ENCODE peak calls at places on chromosomes 6 and 20, in ten cellular contexts. One of them, this sample, is unnamed.

GRCh38 chr20:60187683-60188082 is 229.5 kb downstream of the CDH26 start:
- DNase-seq in transverse colon: no peak
- DNase-seq in sigmoid colon: no peak
- DNase-seq in endothelial cell of umbilical vein: no peak
- DNase-seq in HCT116: no peak
- DNase-seq in heart left ventricle: no peak
- DNase-seq in H1: no peak
- DNase-seq in lower leg skin: no peak
- DNase-seq in adrenal gland: no peak
- DNase-seq in ovary: no peak
- DNase-seq in this sample: no peak

GRCh38 chr6:24154121-24154520 is 28.1 kb downstream of the NRSN1 start:
- DNase-seq in lower leg skin: no peak
- DNase-seq in H1: no peak
- DNase-seq in transverse colon: no peak
- DNase-seq in HCT116: no peak
- DNase-seq in heart left ventricle: no peak
- DNase-seq in adrenal gland: no peak
- DNase-seq in sigmoid colon: no peak
- DNase-seq in endothelial cell of umbilical vein: no peak
- DNase-seq in ovary: no peak
- DNase-seq in this sample: no peak

GRCh38 chr6:24205020-24205492 is 79.0 kb downstream of the NRSN1 start:
- DNase-seq in ovary: no peak
- DNase-seq in adrenal gland: peak; percentile 22
- DNase-seq in sigmoid colon: no peak
- DNase-seq in lower leg skin: no peak
- DNase-seq in transverse colon: no peak
- DNase-seq in endothelial cell of umbilical vein: peak; percentile 65
- DNase-seq in heart left ventricle: no peak
- DNase-seq in H1: no peak
- DNase-seq in HCT116: peak; percentile 28
- DNase-seq in this sample: no peak

GRCh38 chr6:160979063-160979708 is 12.4 kb upstream of the MAP3K4 start:
- DNase-seq in adrenal gland: no peak
- DNase-seq in H1: no peak
- DNase-seq in ovary: no peak
- DNase-seq in HCT116: no peak
- DNase-seq in endothelial cell of umbilical vein: no peak
- DNase-seq in transverse colon: no peak
- DNase-seq in sigmoid colon: no peak
- DNase-seq in heart left ventricle: no peak
- DNase-seq in lower leg skin: no peak
- DNase-seq in this sample: no peak

GRCh38 chr20:44166477-44166876 is 20.5 kb downstream of the JPH2 start:
- DNase-seq in sigmoid colon: no peak
- DNase-seq in ovary: no peak
- DNase-seq in transverse colon: no peak
- DNase-seq in H1: no peak
- DNase-seq in heart left ventricle: peak; percentile 69
- DNase-seq in HCT116: no peak
- DNase-seq in endothelial cell of umbilical vein: no peak
- DNase-seq in lower leg skin: no peak
- DNase-seq in adrenal gland: peak; percentile 37
- DNase-seq in this sample: no peak

GRCh38 chr6:89357390-89357789 is 4.9 kb upstream of the UBE2J1 start:
- DNase-seq in H1: no peak
- DNase-seq in adrenal gland: no peak
- DNase-seq in endothelial cell of umbilical vein: peak; percentile 58
- DNase-seq in lower leg skin: no peak
- DNase-seq in HCT116: no peak
- DNase-seq in ovary: no peak
- DNase-seq in sigmoid colon: no peak
- DNase-seq in transverse colon: peak; percentile 40
- DNase-seq in heart left ventricle: no peak
- DNase-seq in this sample: no peak

GRCh38 chr20:42261766-42262165 is 643.6 kb upstream of the CHD6 start:
- DNase-seq in sigmoid colon: no peak
- DNase-seq in H1: no peak
- DNase-seq in endothelial cell of umbilical vein: no peak
- DNase-seq in transverse colon: no peak
- DNase-seq in heart left ventricle: no peak
- DNase-seq in adrenal gland: no peak
- DNase-seq in ovary: no peak
- DNase-seq in HCT116: no peak
- DNase-seq in lower leg skin: no peak
- DNase-seq in this sample: no peak

GRCh38 chr6:157669747-157670216 is 153.3 kb upstream of the SNX9 start:
- DNase-seq in sigmoid colon: peak; percentile 93
- DNase-seq in transverse colon: peak; percentile 79
- DNase-seq in adrenal gland: peak; percentile 56
- DNase-seq in H1: peak; percentile 70
- DNase-seq in ovary: peak; percentile 85
- DNase-seq in heart left ventricle: peak; percentile 80
- DNase-seq in endothelial cell of umbilical vein: peak; percentile 60
- DNase-seq in lower leg skin: peak; percentile 97
- DNase-seq in HCT116: no peak
- DNase-seq in this sample: peak; percentile 53

GRCh38 chr6:66226099-66226498 is 519.1 kb upstream of the EYS start:
- DNase-seq in sigmoid colon: no peak
- DNase-seq in transverse colon: no peak
- DNase-seq in adrenal gland: no peak
- DNase-seq in H1: no peak
- DNase-seq in HCT116: no peak
- DNase-seq in heart left ventricle: no peak
- DNase-seq in ovary: no peak
- DNase-seq in endothelial cell of umbilical vein: no peak
- DNase-seq in lower leg skin: no peak
- DNase-seq in this sample: no peak

GRCh38 chr20:57372157-57372556 is 19.0 kb upstream of the RBM38 start:
- DNase-seq in heart left ventricle: no peak
- DNase-seq in transverse colon: no peak
- DNase-seq in sigmoid colon: no peak
- DNase-seq in adrenal gland: no peak
- DNase-seq in endothelial cell of umbilical vein: no peak
- DNase-seq in HCT116: no peak
- DNase-seq in ovary: no peak
- DNase-seq in H1: no peak
- DNase-seq in lower leg skin: peak; percentile 81
- DNase-seq in this sample: no peak

GRCh38 chr6:130233332-130233731 is 10.6 kb upstream of the SAMD3 start:
- DNase-seq in transverse colon: no peak
- DNase-seq in heart left ventricle: no peak
- DNase-seq in adrenal gland: no peak
- DNase-seq in lower leg skin: no peak
- DNase-seq in sigmoid colon: no peak
- DNase-seq in HCT116: no peak
- DNase-seq in endothelial cell of umbilical vein: no peak
- DNase-seq in H1: no peak
- DNase-seq in ovary: no peak
- DNase-seq in this sample: no peak

GRCh38 chr20:13028673-13029072 is 19.9 kb downstream of the SPTLC3 start:
- DNase-seq in endothelial cell of umbilical vein: no peak
- DNase-seq in transverse colon: no peak
- DNase-seq in H1: no peak
- DNase-seq in ovary: no peak
- DNase-seq in heart left ventricle: no peak
- DNase-seq in lower leg skin: no peak
- DNase-seq in sigmoid colon: no peak
- DNase-seq in adrenal gland: no peak
- DNase-seq in HCT116: no peak
- DNase-seq in this sample: no peak

GRCh38 chr6:71582820-71583219 is 294.2 kb downstream of the OGFRL1 start:
- DNase-seq in lower leg skin: no peak
- DNase-seq in heart left ventricle: no peak
- DNase-seq in adrenal gland: no peak
- DNase-seq in transverse colon: no peak
- DNase-seq in endothelial cell of umbilical vein: no peak
- DNase-seq in sigmoid colon: no peak
- DNase-seq in ovary: no peak
- DNase-seq in H1: no peak
- DNase-seq in HCT116: no peak
- DNase-seq in this sample: no peak

GRCh38 chr6:7172605-7173185 is 64.9 kb downstream of the RREB1 start:
- DNase-seq in HCT116: no peak
- DNase-seq in transverse colon: no peak
- DNase-seq in endothelial cell of umbilical vein: peak; percentile 64
- DNase-seq in sigmoid colon: no peak
- DNase-seq in heart left ventricle: no peak
- DNase-seq in adrenal gland: no peak
- DNase-seq in lower leg skin: peak; percentile 81
- DNase-seq in ovary: no peak
- DNase-seq in H1: no peak
- DNase-seq in this sample: peak; percentile 65

GRCh38 chr6:105207524-105208269 is 27.9 kb upstream of the POPDC3 start:
- DNase-seq in H1: no peak
- DNase-seq in lower leg skin: no peak
- DNase-seq in endothelial cell of umbilical vein: peak; percentile 38
- DNase-seq in adrenal gland: no peak
- DNase-seq in HCT116: no peak
- DNase-seq in transverse colon: no peak
- DNase-seq in ovary: no peak
- DNase-seq in heart left ventricle: no peak
- DNase-seq in sigmoid colon: no peak
- DNase-seq in this sample: no peak

GRCh38 chr20:54608978-54609377 is 133.6 kb downstream of the DOK5 start:
- DNase-seq in adrenal gland: no peak
- DNase-seq in heart left ventricle: no peak
- DNase-seq in H1: no peak
- DNase-seq in sigmoid colon: no peak
- DNase-seq in HCT116: no peak
- DNase-seq in lower leg skin: no peak
- DNase-seq in endothelial cell of umbilical vein: no peak
- DNase-seq in transverse colon: no peak
- DNase-seq in ovary: no peak
- DNase-seq in this sample: no peak

GRCh38 chr20:54606384-54606783 is 131.0 kb downstream of the DOK5 start:
- DNase-seq in lower leg skin: no peak
- DNase-seq in sigmoid colon: no peak
- DNase-seq in adrenal gland: no peak
- DNase-seq in heart left ventricle: no peak
- DNase-seq in H1: no peak
- DNase-seq in HCT116: no peak
- DNase-seq in endothelial cell of umbilical vein: no peak
- DNase-seq in transverse colon: no peak
- DNase-seq in ovary: no peak
- DNase-seq in this sample: no peak

GRCh38 chr20:54608039-54608745 is 132.8 kb downstream of the DOK5 start:
- DNase-seq in heart left ventricle: no peak
- DNase-seq in lower leg skin: no peak
- DNase-seq in transverse colon: no peak
- DNase-seq in endothelial cell of umbilical vein: no peak
- DNase-seq in sigmoid colon: no peak
- DNase-seq in H1: no peak
- DNase-seq in ovary: no peak
- DNase-seq in adrenal gland: no peak
- DNase-seq in HCT116: no peak
- DNase-seq in this sample: no peak

DNA sequence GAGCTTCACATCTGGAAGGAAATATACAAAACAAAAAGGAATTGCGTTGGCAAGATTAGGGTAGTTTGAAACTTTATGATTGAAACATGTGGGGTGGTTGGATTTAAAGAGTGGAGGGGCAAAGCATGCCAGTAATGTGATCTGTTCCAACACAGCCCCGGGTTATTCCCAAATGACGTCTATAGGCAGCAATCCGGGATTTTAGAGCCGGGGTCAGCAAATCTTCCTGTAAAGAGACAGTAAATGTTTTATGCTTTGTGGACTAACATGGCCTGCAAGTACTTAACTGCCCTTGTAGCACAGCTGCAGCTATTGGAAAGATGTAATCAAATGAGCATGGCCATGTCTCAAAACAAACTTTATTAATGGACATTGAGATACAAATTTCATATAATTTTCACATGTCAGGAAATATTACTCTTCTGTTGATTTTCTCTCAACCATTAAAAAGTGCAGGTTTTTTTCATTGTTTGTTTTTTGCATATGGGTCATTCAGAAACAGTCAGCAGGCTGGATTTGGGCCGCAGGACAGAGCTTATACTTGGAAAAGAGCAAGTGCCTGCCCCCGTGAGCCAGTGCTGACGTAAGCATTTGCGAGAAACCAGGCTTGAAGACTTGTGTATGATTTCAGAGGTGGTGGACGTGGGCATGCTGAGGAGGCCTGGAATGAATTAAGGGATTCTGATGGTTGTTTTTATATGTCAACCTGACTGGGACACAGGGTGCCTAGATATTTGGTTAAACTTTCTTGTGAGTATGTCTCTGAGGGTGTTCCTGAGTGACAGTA is 136.5 kb downstream of the DOK5 start:
- DNase-seq in endothelial cell of umbilical vein: no peak
- DNase-seq in adrenal gland: no peak
- DNase-seq in H1: no peak
- DNase-seq in heart left ventricle: peak; percentile 30
- DNase-seq in lower leg skin: no peak
- DNase-seq in HCT116: no peak
- DNase-seq in ovary: no peak
- DNase-seq in transverse colon: no peak
- DNase-seq in sigmoid colon: no peak
- DNase-seq in this sample: no peak
- TF ChIP-seq CTCF in endothelial cell of umbilical vein: no peak
- TF ChIP-seq CTCF in adrenal gland: no peak
- TF ChIP-seq CTCF in H1: no peak
- TF ChIP-seq CTCF in heart left ventricle: no peak
- TF ChIP-seq CTCF in lower leg skin: no peak
- TF ChIP-seq CTCF in HCT116: no peak
- TF ChIP-seq CTCF in ovary: no peak
- TF ChIP-seq CTCF in transverse colon: no peak
- TF ChIP-seq CTCF in sigmoid colon: no peak
- TF ChIP-seq CTCF in this sample: no peak

GRCh38 chr20:37693629-37694626 is at the start of gene CTNNBL1:
- DNase-seq in adrenal gland: peak; percentile 98
- DNase-seq in lower leg skin: peak; percentile 99
- DNase-seq in HCT116: peak; percentile 92
- DNase-seq in sigmoid colon: peak; percentile 98
- DNase-seq in ovary: peak; percentile 99
- DNase-seq in H1: peak; percentile 92
- DNase-seq in heart left ventricle: peak; percentile 98
- DNase-seq in endothelial cell of umbilical vein: peak; percentile 98
- DNase-seq in transverse colon: peak; percentile 98
- DNase-seq in this sample: peak; percentile 98
- TF ChIP-seq POLR2A in adrenal gland: peak; percentile 66
- TF ChIP-seq POLR2A in lower leg skin: no peak
- TF ChIP-seq POLR2A in HCT116: peak; percentile 78
- TF ChIP-seq POLR2A in sigmoid colon: peak; percentile 46
- TF ChIP-seq POLR2A in ovary: peak; percentile 34
- TF ChIP-seq POLR2A in H1: peak; percentile 51
- TF ChIP-seq POLR2A in heart left ventricle: no peak
- TF ChIP-seq POLR2A in endothelial cell of umbilical vein: peak; percentile 88
- TF ChIP-seq POLR2A in transverse colon: peak; percentile 76
- TF ChIP-seq POLR2A in this sample: peak; percentile 81

GRCh38 chr6:36986704-36987047 is 680 bp upstream of the MTCH1 start:
- DNase-seq in ovary: no peak
- DNase-seq in lower leg skin: no peak
- DNase-seq in HCT116: no peak
- DNase-seq in H1: no peak
- DNase-seq in transverse colon: no peak
- DNase-seq in heart left ventricle: no peak
- DNase-seq in adrenal gland: no peak
- DNase-seq in sigmoid colon: no peak
- DNase-seq in endothelial cell of umbilical vein: no peak
- DNase-seq in this sample: no peak
- H3K4me3 ChIP-seq in ovary: peak overlapping the region; percentile 95
- H3K4me3 ChIP-seq in lower leg skin: peak overlapping the region; percentile 97
- H3K4me3 ChIP-seq in HCT116: peak overlapping the region; percentile 98
- H3K4me3 ChIP-seq in H1: peak overlapping the region; percentile 92
- H3K4me3 ChIP-seq in transverse colon: peak overlapping the region; percentile 99
- H3K4me3 ChIP-seq in heart left ventricle: peak overlapping the region; percentile 100
- H3K4me3 ChIP-seq in adrenal gland: no peak overlapping the region
- H3K4me3 ChIP-seq in sigmoid colon: peak overlapping the region; percentile 100
- H3K4me3 ChIP-seq in endothelial cell of umbilical vein: peak overlapping the region; percentile 95
- H3K4me3 ChIP-seq in this sample: peak overlapping the region; percentile 95

GRCh38 chr20:8664778-8665177 is 404.1 kb upstream of the PLCB4 start:
- DNase-seq in transverse colon: no peak
- DNase-seq in lower leg skin: no peak
- DNase-seq in heart left ventricle: peak; percentile 15
- DNase-seq in sigmoid colon: no peak
- DNase-seq in ovary: no peak
- DNase-seq in HCT116: peak; percentile 2
- DNase-seq in adrenal gland: no peak
- DNase-seq in endothelial cell of umbilical vein: peak; percentile 7
- DNase-seq in H1: no peak
- DNase-seq in this sample: no peak
- TF ChIP-seq CTCF in transverse colon: no peak
- TF ChIP-seq CTCF in lower leg skin: no peak
- TF ChIP-seq CTCF in heart left ventricle: peak; percentile 13
- TF ChIP-seq CTCF in sigmoid colon: no peak
- TF ChIP-seq CTCF in ovary: no peak
- TF ChIP-seq CTCF in HCT116: no peak
- TF ChIP-seq CTCF in adrenal gland: no peak
- TF ChIP-seq CTCF in endothelial cell of umbilical vein: no peak
- TF ChIP-seq CTCF in H1: no peak
- TF ChIP-seq CTCF in this sample: no peak

This sample was measured in body of pancreas.